ENCODE peak calls at places on chromosome 19, in seven cellular contexts. One of them, this sample, is unnamed.

GRCh38 chr19:13843104-13843921 is 33.6 kb upstream of the NANOS3 start:
- DNase-seq in neural crest cell: no peak
- DNase-seq in COLO829: peak
- DNase-seq in SK-N-SH: peak
- DNase-seq in nephron progenitor cell: peak
- DNase-seq in naive thymus-derived CD8-positive, alpha-beta T cell: no peak
- DNase-seq in effector CD8-positive, alpha-beta T cell: no peak
- DNase-seq in this sample: peak

GRCh38 chr19:46372901-46373572 is 26.1 kb downstream of the PPP5C start:
- DNase-seq in neural crest cell: no peak
- DNase-seq in COLO829: no peak
- DNase-seq in SK-N-SH: no peak
- DNase-seq in nephron progenitor cell: no peak
- DNase-seq in naive thymus-derived CD8-positive, alpha-beta T cell: no peak
- DNase-seq in effector CD8-positive, alpha-beta T cell: no peak
- DNase-seq in this sample: peak

GRCh38 chr19:36257512-36257876 is 42.6 kb downstream of the ZNF146 start:
- DNase-seq in neural crest cell: peak
- DNase-seq in COLO829: no peak
- DNase-seq in SK-N-SH: peak
- DNase-seq in nephron progenitor cell: peak
- DNase-seq in naive thymus-derived CD8-positive, alpha-beta T cell: no peak
- DNase-seq in effector CD8-positive, alpha-beta T cell: no peak
- DNase-seq in this sample: peak

GRCh38 chr19:45177817-45178261 is at the start of gene TRAPPC6A:
- DNase-seq in neural crest cell: no peak
- DNase-seq in COLO829: no peak
- DNase-seq in SK-N-SH: no peak
- DNase-seq in nephron progenitor cell: no peak
- DNase-seq in naive thymus-derived CD8-positive, alpha-beta T cell: no peak
- DNase-seq in effector CD8-positive, alpha-beta T cell: no peak
- DNase-seq in this sample: no peak

GRCh38 chr19:36688058-36688457 is 646 bp downstream of the ZNF567 start:
- DNase-seq in neural crest cell: no peak
- DNase-seq in COLO829: no peak
- DNase-seq in SK-N-SH: no peak
- DNase-seq in nephron progenitor cell: no peak
- DNase-seq in naive thymus-derived CD8-positive, alpha-beta T cell: no peak
- DNase-seq in effector CD8-positive, alpha-beta T cell: no peak
- DNase-seq in this sample: no peak

GRCh38 chr19:51005248-51005647 is 3.8 kb upstream of the KLK8 start:
- DNase-seq in neural crest cell: no peak
- DNase-seq in COLO829: no peak
- DNase-seq in SK-N-SH: no peak
- DNase-seq in nephron progenitor cell: no peak
- DNase-seq in naive thymus-derived CD8-positive, alpha-beta T cell: no peak
- DNase-seq in effector CD8-positive, alpha-beta T cell: no peak
- DNase-seq in this sample: no peak

GRCh38 chr19:12202250-12202649 is 39.4 kb downstream of the ZNF136 start:
- DNase-seq in neural crest cell: no peak
- DNase-seq in COLO829: no peak
- DNase-seq in SK-N-SH: no peak
- DNase-seq in nephron progenitor cell: no peak
- DNase-seq in naive thymus-derived CD8-positive, alpha-beta T cell: peak
- DNase-seq in effector CD8-positive, alpha-beta T cell: peak
- DNase-seq in this sample: peak

GRCh38 chr19:30206187-30206586 is 166.0 kb upstream of the ZNF536 start:
- DNase-seq in neural crest cell: no peak
- DNase-seq in COLO829: no peak
- DNase-seq in SK-N-SH: no peak
- DNase-seq in nephron progenitor cell: no peak
- DNase-seq in naive thymus-derived CD8-positive, alpha-beta T cell: no peak
- DNase-seq in effector CD8-positive, alpha-beta T cell: no peak
- DNase-seq in this sample: no peak

GRCh38 chr19:2215281-2215751 is 20.8 kb downstream of the PLEKHJ1 start:
- DNase-seq in neural crest cell: no peak
- DNase-seq in COLO829: no peak
- DNase-seq in SK-N-SH: no peak
- DNase-seq in nephron progenitor cell: peak
- DNase-seq in naive thymus-derived CD8-positive, alpha-beta T cell: no peak
- DNase-seq in effector CD8-positive, alpha-beta T cell: no peak
- DNase-seq in this sample: peak